ENCODE peak calls at places on chromosomes 11 and 22, in nine cellular contexts. S is upper lobe of right lung; J is HuH-7.5; U is ACHN; Q is stimulated activated CD4-positive, alpha-beta T cell treated with anti-CD3 and anti-CD28 coated beads, Interleukin-15, amount 100 ng/mL, for 24 hours; K is adrenal gland; I is effector memory CD4-positive, alpha-beta T cell; O is activated CD4-positive, alpha-beta T cell treated with anti-CD3 and anti-CD28 coated beads, Interleukin-2, amount 50 U/mL, for 1 hour; L is mesendoderm. Y is an unnamed sample.

GRCh38 chr11:86101941-86102407 is 33.1 kb upstream of the PICALM start:
- DNase-seq in O (no peak), I (no peak), Q (no peak), K (no peak), U (no peak), S (no peak), J (no peak), L (no peak), Y (no peak)

GRCh38 chr11:18792827-18793226 is 1.2 kb upstream of the PTPN5 start:
- DNase-seq in O (no peak), Q (no peak), U (no peak), K (no peak), L (no peak), S (no peak), I (no peak), J (no peak), Y (no peak)

GRCh38 chr11:7840580-7840979 is 43.8 kb upstream of the OR5P2 start:
- DNase-seq in K (no peak), J (no peak), Q (no peak), I (no peak), S (no peak), U (no peak), O (no peak), L (no peak), Y (no peak)

GRCh38 chr11:121696177-121696863 is 243.6 kb upstream of the SORL1-AS1 start:
- DNase-seq in I (no peak), Q (no peak), J (no peak), K (no peak), U (no peak), S (no peak), L (peak; percentile 54), O (no peak), Y (no peak)

GRCh38 chr11:95915051-95915450 is 8.9 kb downstream of the MTMR2 start:
- DNase-seq in I (no peak), L (no peak), K (no peak), S (no peak), J (no peak), O (no peak), U (no peak), Q (no peak), Y (no peak)

GRCh38 chr11:60477035-60477445 is 15.5 kb upstream of the MS4A12 start:
- DNase-seq in I (no peak), K (no peak), O (no peak), S (no peak), Q (no peak), U (no peak), J (no peak), L (no peak), Y (no peak)

GRCh38 chr11:130523609-130524008 is 75.2 kb downstream of the ADAMTS15 start:
- DNase-seq in S (no peak), O (no peak), U (no peak), Q (no peak), K (no peak), L (no peak), J (no peak), I (no peak), Y (no peak)

GRCh38 chr22:47328550-47329243 is 566.2 kb downstream of the TBC1D22A start:
- DNase-seq in I (no peak), K (peak; percentile 50), O (no peak), Q (no peak), J (no peak), L (no peak), S (no peak), U (no peak), Y (no peak)

GRCh38 chr22:36653316-36653715 is 50.2 kb downstream of the CACNG2 start:
- DNase-seq in K (no peak), L (no peak), J (no peak), Q (no peak), U (no peak), O (no peak), S (no peak), I (no peak), Y (no peak)

GRCh38 chr11:31492320-31492913 is 17.0 kb downstream of the IMMP1L start:
- DNase-seq in S (no peak), J (no peak), Q (no peak), L (no peak), I (no peak), O (no peak), K (no peak), U (no peak), Y (no peak)

GRCh38 chr11:20058749-20059458 is 101.4 kb downstream of the DBX1 start:
- DNase-seq in U (no peak), L (no peak), I (no peak), S (no peak), J (no peak), O (no peak), K (no peak), Q (no peak), Y (no peak)

GRCh38 chr11:105297463-105297862 is 157.9 kb upstream of the CARD18 start:
- DNase-seq in Q (no peak), U (no peak), O (no peak), S (no peak), L (no peak), I (no peak), J (no peak), K (no peak), Y (no peak)

GRCh38 chr11:107851704-107852315 is 6.8 kb downstream of the SLC35F2 start:
- DNase-seq in Q (no peak), S (no peak), L (no peak), K (no peak), U (no peak), J (no peak), O (no peak), I (no peak), Y (no peak)

GRCh38 chr11:22510741-22511140 is 114.9 kb downstream of the FANCF start:
- DNase-seq in S (no peak), U (no peak), K (no peak), L (no peak), Q (no peak), I (no peak), O (no peak), J (no peak), Y (no peak)

GRCh38 chr11:70502677-70503076 is 104.3 kb downstream of the CTTN start:
- DNase-seq in L (no peak), J (no peak), I (no peak), K (no peak), S (peak; percentile 42), O (no peak), U (no peak), Q (no peak), Y (no peak)

GRCh38 chr11:32416301-32416700 is 19.0 kb downstream of the WT1 start:
- DNase-seq in Q (no peak), S (no peak), I (no peak), K (no peak), O (no peak), U (no peak), L (no peak), J (no peak), Y (no peak)

GRCh38 chr22:32531955-32532818 is 57.6 kb downstream of the FBXO7 start:
- DNase-seq in O (no peak), S (peak; percentile 85), K (peak; percentile 65), U (no peak), L (peak; percentile 96), Q (no peak), J (peak; percentile 42), I (no peak), Y (no peak)

GRCh38 chr11:62151737-62152102 is 27.9 kb downstream of the INCENP start:
- DNase-seq in U (no peak), Q (no peak), J (no peak), K (no peak), L (no peak), I (no peak), O (no peak), S (peak; percentile 52), Y (no peak)

GRCh38 chr22:20117656-20118571 is 888 bp upstream of the TRMT2A start:
- DNase-seq in Q (peak; percentile 91), S (peak; percentile 76), U (peak; percentile 24), L (peak; percentile 21), O (peak; percentile 56), I (peak; percentile 51), K (no peak), J (peak; percentile 57), Y (peak; percentile 42)

GRCh38 chr11:10021563-10021962 is 272.5 kb downstream of the SBF2 start:
- DNase-seq in J (peak; percentile 17), S (no peak), U (no peak), L (peak; percentile 70), K (no peak), Q (no peak), I (no peak), O (no peak), Y (no peak)

GRCh38 chr11:116869610-116870009 is 32.2 kb upstream of the APOA1 start:
- DNase-seq in O (no peak), L (no peak), I (no peak), S (no peak), U (no peak), Q (no peak), J (no peak), K (no peak), Y (no peak)

GRCh38 chr11:68090287-68090686 is 30.9 kb downstream of the CHKA start:
- DNase-seq in K (no peak), U (no peak), O (no peak), I (no peak), J (no peak), S (no peak), L (no peak), Q (no peak), Y (no peak)

GRCh38 chr11:8060801-8061554 is 20.0 kb upstream of the TUB start:
- DNase-seq in S (no peak), O (no peak), I (no peak), J (no peak), Q (no peak), L (no peak), U (no peak), K (no peak), Y (no peak)

GRCh38 chr22:47030881-47031627 is 268.6 kb downstream of the TBC1D22A start:
- DNase-seq in U (no peak), J (no peak), I (no peak), O (no peak), Q (no peak), L (no peak), S (peak; percentile 54), K (no peak), Y (no peak)

GRCh38 chr11:57490456-57491248 is 24.9 kb downstream of the SLC43A1 start:
- DNase-seq in K (peak; percentile 37), S (no peak), Q (no peak), J (no peak), L (no peak), U (no peak), I (no peak), O (no peak), Y (no peak)

GRCh38 chr22:44755418-44755817 is 3.0 kb downstream of the ARHGAP8 start:
- DNase-seq in K (no peak), L (peak; percentile 49), S (no peak), J (no peak), O (no peak), U (no peak), Q (no peak), I (no peak), Y (no peak)

GRCh38 chr22:26406118-26406517 is 22.9 kb upstream of the ASPHD2 start:
- DNase-seq in S (no peak), L (peak; percentile 36), O (no peak), U (no peak), J (no peak), I (no peak), K (no peak), Q (no peak), Y (no peak)